ENCODE peak calls at places on chromosomes 1 and 21, in four cellular contexts. M is right lobe of liver, N is GM12878, A is A549. K is an unnamed sample.

GRCh38 chr1:59498640-59499039 is 201.7 kb downstream of the FGGY start:
- DNase-seq in M (no peak), N (no peak), A (no peak), K (peak)

GRCh38 chr1:16398371-16398953 is 31.4 kb downstream of the SZRD1 start:
- DNase-seq in M (no peak), A (no peak), N (no peak), K (no peak)

GRCh38 chr1:233867028-233867427 is 37.4 kb upstream of the SLC35F3 start:
- DNase-seq in N (no peak), M (no peak), A (no peak), K (no peak)

GRCh38 chr1:235583511-235584001 is 66.0 kb downstream of the GNG4 start:
- DNase-seq in N (no peak), A (peak), M (no peak), K (no peak)

GRCh38 chr1:220219865-220220698 is 52.2 kb downstream of the RAB3GAP2 start:
- DNase-seq in A (no peak), M (no peak), N (peak), K (no peak)

GRCh38 chr1:6691507-6691906 is 10.1 kb downstream of the DNAJC11 start:
- DNase-seq in A (no peak), N (no peak), M (no peak), K (no peak)

GRCh38 chr1:78688701-78689100 is 39.1 kb downstream of the IFI44 start:
- DNase-seq in A (peak), N (no peak), M (no peak), K (peak)

GRCh38 chr21:26449161-26449560 is 123.9 kb downstream of the CYYR1 start:
- DNase-seq in M (no peak), A (no peak), N (no peak), K (no peak)

GRCh38 chr1:32828341-32828740 is 10.9 kb downstream of the S100PBP start:
- DNase-seq in M (no peak), N (no peak), A (peak), K (peak)

GRCh38 chr1:198564716-198565115 is 24.2 kb upstream of the ATP6V1G3 start:
- DNase-seq in A (no peak), M (no peak), N (no peak), K (no peak)

GRCh38 chr1:25740071-25740470 is 59.9 kb upstream of the SELENON start:
- DNase-seq in N (no peak), M (no peak), A (no peak), K (no peak)

GRCh38 chr1:160739098-160739511 is at the start of gene SLAMF7:
- DNase-seq in M (no peak), A (peak), N (peak), K (peak)
- TF ChIP-seq POLR2A in M (no peak), A (no peak), N (peak), K (no peak)

DNA sequence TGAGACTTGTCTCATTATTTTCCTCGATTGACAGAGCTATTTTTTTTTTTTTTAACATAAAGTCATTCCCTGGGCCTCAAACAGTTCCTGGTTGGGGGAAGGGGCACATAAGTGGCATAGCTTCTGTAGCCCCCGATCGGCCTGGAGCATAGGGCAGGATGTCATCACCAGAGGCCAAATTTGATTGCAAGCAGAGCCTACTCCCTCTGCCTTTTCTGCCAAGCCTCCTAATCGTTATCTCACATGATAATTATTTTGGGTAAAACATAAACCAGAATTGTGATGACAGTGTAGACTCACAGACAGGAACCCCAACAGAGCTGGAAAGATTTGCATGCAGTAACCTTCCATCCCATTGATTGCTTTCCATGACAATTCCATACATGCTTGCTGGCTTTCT is 404.8 kb downstream of the PCP4 start:
- DNase-seq in N (no peak), A (no peak), M (no peak), K (no peak)
- H3K4me3 ChIP-seq in N (no peak), A (no peak), M (no peak), K (no peak)

DNA sequence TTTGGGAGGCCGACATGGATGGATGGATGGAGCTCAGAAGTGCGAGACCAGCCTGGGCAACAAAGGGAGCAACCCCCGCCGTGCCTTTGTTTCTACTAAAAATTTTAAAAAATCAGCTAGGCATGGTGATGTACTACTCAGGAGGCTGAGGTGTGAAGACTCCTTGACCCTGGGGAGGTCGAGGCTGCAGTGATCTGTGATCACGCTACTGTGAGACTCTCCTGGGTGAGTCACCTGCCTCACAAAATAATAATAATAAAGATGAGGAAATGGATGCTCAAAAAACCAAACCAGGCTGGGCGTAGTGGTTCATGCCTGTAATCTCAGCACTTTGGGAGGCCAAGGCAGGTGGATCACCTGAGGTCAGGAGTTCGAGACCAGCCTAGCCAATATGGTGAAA is 19.2 kb downstream of the DSTYK start:
- DNase-seq in A (no peak), N (no peak), M (no peak), K (no peak)
- TF ChIP-seq POLR2A in A (no peak), N (no peak), M (no peak), K (no peak)

GRCh38 chr1:168520832-168521231 is 23.0 kb downstream of the XCL2 start:
- DNase-seq in M (no peak), N (no peak), A (no peak), K (peak)

GRCh38 chr1:168518201-168518689 is 25.6 kb downstream of the XCL2 start:
- DNase-seq in M (no peak), A (no peak), N (no peak), K (no peak)

GRCh38 chr1:168520052-168520751 is 23.6 kb downstream of the XCL2 start:
- DNase-seq in A (no peak), M (no peak), N (no peak), K (peak)

GRCh38 chr1:168521391-168522000 is 22.3 kb downstream of the XCL2 start:
- DNase-seq in M (no peak), N (no peak), A (no peak), K (peak)
- H3K4me3 ChIP-seq in M (no peak), N (no peak), A (no peak), K (no peak)

GRCh38 chr21:44300262-44300959 is 558 bp downstream of the PFKL start:
- DNase-seq in A (peak), N (no peak), M (peak), K (peak)
- TF ChIP-seq POLR2A in A (no peak), N (peak), M (peak), K (no peak)

DNA sequence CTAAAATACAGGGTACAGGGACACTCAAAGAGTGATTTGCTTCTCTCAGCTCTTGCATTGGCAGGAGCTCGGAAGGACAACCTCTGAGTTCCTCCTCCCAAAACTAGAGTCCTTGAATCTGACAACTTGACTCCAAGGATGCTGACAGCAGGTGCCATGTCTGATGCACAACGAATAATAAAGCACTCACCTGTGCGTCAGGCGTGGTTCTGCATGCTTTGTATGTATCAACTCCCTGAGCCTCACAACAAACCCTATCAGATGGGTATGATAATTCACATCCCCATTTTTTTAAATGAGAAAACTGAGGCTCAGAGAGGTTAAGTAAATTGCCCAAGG is 1.4 kb downstream of the LAPTM5 start:
- DNase-seq in N (no peak), M (no peak), A (no peak), K (peak)
- H3K4me3 ChIP-seq in N (peak), M (peak), A (no peak), K (peak)

GRCh38 chr1:46575300-46575699 is 23.9 kb upstream of the KNCN start:
- DNase-seq in M (no peak), A (no peak), N (no peak), K (no peak)

GRCh38 chr1:46577671-46578070 is 26.2 kb upstream of the KNCN start:
- DNase-seq in N (no peak), M (no peak), A (no peak), K (no peak)

GRCh38 chr1:46580140-46580903 is 23.7 kb downstream of the MKNK1 start:
- DNase-seq in N (no peak), A (no peak), M (no peak), K (peak)

GRCh38 chr1:46575778-46576177 is 24.3 kb upstream of the KNCN start:
- DNase-seq in A (no peak), N (no peak), M (no peak), K (no peak)

GRCh38 chr1:46576564-46576963 is 25.1 kb upstream of the KNCN start:
- DNase-seq in M (no peak), A (no peak), N (no peak), K (no peak)
- TF ChIP-seq POLR2A in M (no peak), A (no peak), N (no peak), K (no peak)

GRCh38 chr1:13763264-13763663 is 63.3 kb downstream of the PRDM2 start:
- DNase-seq in N (no peak), A (no peak), M (no peak), K (no peak)
- H3K4me3 ChIP-seq in N (no peak), A (no peak), M (no peak), K (no peak)

DNA sequence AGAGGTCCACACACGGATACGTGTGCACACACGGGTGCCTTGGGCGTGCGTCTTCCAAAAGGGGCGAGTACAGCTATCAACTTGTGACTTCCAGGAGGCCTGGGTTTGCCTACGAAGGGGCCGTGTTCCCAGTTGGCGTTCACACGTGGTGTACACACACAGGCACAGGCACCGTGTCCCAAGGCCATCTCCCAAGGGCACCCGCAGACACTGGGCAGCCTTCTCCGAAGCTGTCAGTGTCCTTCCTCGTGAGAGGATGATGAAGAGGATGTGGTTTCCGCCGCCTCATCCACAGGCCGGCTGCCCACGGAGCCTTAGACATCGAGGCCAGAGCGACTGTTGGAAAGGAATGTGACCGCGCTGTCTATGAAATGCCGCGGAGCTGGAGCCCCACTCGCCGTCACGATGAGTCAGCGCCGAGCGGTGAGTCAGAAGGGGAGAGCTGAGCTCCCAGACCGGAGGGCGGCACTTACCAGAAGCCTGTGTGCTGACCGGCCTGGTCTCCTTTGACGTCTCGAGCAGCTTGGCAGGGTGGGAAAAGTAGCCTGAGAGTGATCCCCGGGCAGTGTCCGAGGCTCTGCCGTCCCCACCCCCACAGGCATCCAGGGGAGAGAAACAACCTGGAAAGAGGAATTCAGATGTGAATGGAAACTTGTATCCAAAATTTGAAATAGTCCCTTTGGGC is 141.4 kb upstream of the ARHGEF16 start:
- DNase-seq in M (no peak), N (no peak), A (peak), K (peak)
- TF ChIP-seq POLR2A in M (no peak), N (no peak), A (no peak), K (no peak)